ENCODE peak calls at places on chromosomes 11 and 22, in ten cellular contexts. P is stimulated activated CD4-positive, alpha-beta T cell treated with anti-CD3 and anti-CD28 coated beads, TNF-alpha, amount 100 ng/mL, for 1 hour; G is RWPE1; Q is NCI-H524; T is neuronal stem cell; K is AG20443; C is PC-3; J is germinal center; W is activated T-cell treated with anti-CD3 and anti-CD28 coated beads, Interleukin-2, amount 50 U/mL, for 72 hours; N is kidney tubule cell. Z is an unnamed sample.

GRCh38 chr11:128831781-128832497 is 35.2 kb downstream of the KCNJ1 start:
- DNase-seq in P (no peak), G (no peak), Q (no peak), T (no peak), K (no peak), C (no peak), J (no peak), W (no peak), N (no peak), Z (no peak)

GRCh38 chr11:44626645-44627044 is 61.2 kb downstream of the CD82 start:
- DNase-seq in P (no peak), G (no peak), Q (no peak), T (no peak), K (no peak), C (no peak), J (no peak), W (no peak), N (no peak), Z (no peak)

GRCh38 chr11:3861698-3862097 is 6.2 kb downstream of the STIM1 start:
- DNase-seq in P (no peak), G (no peak), Q (no peak), T (no peak), K (no peak), C (no peak), J (no peak), W (peak), N (no peak), Z (no peak)

GRCh38 chr11:5597953-5598352 is 1.5 kb downstream of the TRIM6 start:
- DNase-seq in P (no peak), G (no peak), Q (no peak), T (no peak), K (no peak), C (no peak), J (no peak), W (no peak), N (no peak), Z (no peak)

GRCh38 chr22:32480238-32480637 is 5.6 kb downstream of the FBXO7 start:
- DNase-seq in P (no peak), G (no peak), Q (no peak), T (no peak), K (no peak), C (no peak), J (peak), W (peak), N (no peak), Z (no peak)

GRCh38 chr11:94854770-94855633 is 86.8 kb downstream of the AMOTL1 start:
- DNase-seq in P (no peak), G (no peak), Q (no peak), T (no peak), K (no peak), C (no peak), J (no peak), W (no peak), N (no peak), Z (no peak)

GRCh38 chr11:46977940-46978595 is 41.5 kb downstream of the CSTPP1 start:
- DNase-seq in P (no peak), G (no peak), Q (no peak), T (no peak), K (no peak), C (peak), J (no peak), W (no peak), N (no peak), Z (no peak)

GRCh38 chr11:61696602-61697001 is 16.4 kb downstream of the DAGLA start:
- DNase-seq in P (no peak), G (peak), Q (no peak), T (no peak), K (no peak), C (no peak), J (no peak), W (no peak), N (no peak), Z (no peak)

GRCh38 chr22:35629406-35630234 is 12.5 kb upstream of the MB start:
- DNase-seq in P (no peak), G (peak), Q (no peak), T (no peak), K (peak), C (peak), J (no peak), W (peak), N (peak), Z (no peak)

GRCh38 chr11:132248585-132248984 is 878.2 kb downstream of the NTM start:
- DNase-seq in P (no peak), G (no peak), Q (no peak), T (no peak), K (no peak), C (no peak), J (no peak), W (no peak), N (no peak), Z (no peak)

GRCh38 chr22:44248926-44249325 is 63.8 kb downstream of the SHISAL1 start:
- DNase-seq in P (no peak), G (no peak), Q (no peak), T (no peak), K (no peak), C (peak), J (no peak), W (no peak), N (peak), Z (no peak)

GRCh38 chr11:1411301-1411700 is 21.6 kb downstream of the BRSK2 start:
- DNase-seq in P (no peak), G (no peak), Q (no peak), T (no peak), K (no peak), C (no peak), J (no peak), W (no peak), N (no peak), Z (no peak)

GRCh38 chr11:35529971-35530495 is 4.6 kb upstream of the PAMR1 start:
- DNase-seq in P (no peak), G (peak), Q (no peak), T (no peak), K (peak), C (peak), J (no peak), W (no peak), N (peak), Z (no peak)

GRCh38 chr11:73597956-73598718 is at the start of gene FAM168A:
- DNase-seq in P (peak), G (peak), Q (peak), T (peak), K (peak), C (peak), J (peak), W (peak), N (peak), Z (peak)

Z was measured in activated T-helper 1 cell treated with anti-CD3 and anti-CD28 coated beads, Interleukin-2, amount 50 U/mL, for 16 hours.